ENCODE peak calls at places on chromosomes 3 and 15, in seven cellular contexts. M, R, J, P, E, F and D are unnamed samples.

GRCh38 chr3:10281951-10282350 is 10.8 kb downstream of the GHRL start:
- DNase-seq in J (no peak), R (no peak), P (no peak), E (no peak), M (no peak), F (no peak), D (no peak)

GRCh38 chr3:159586587-159587202 is 401.9 kb upstream of the IL12A start:
- DNase-seq in J (peak), R (no peak), M (peak), F (no peak), P (no peak), E (no peak), D (no peak)

GRCh38 chr3:130976706-130977105 is 49.9 kb downstream of the ASTE1 start:
- DNase-seq in R (no peak), P (no peak), M (no peak), J (no peak), F (no peak), E (no peak), D (no peak)

GRCh38 chr3:16174389-16174788 is at the start of gene GALNT15:
- DNase-seq in E (peak), P (peak), J (peak), M (no peak), R (peak), F (no peak), D (peak)

GRCh38 chr15:40108061-40108854 is 421 bp downstream of the BMF start:
- DNase-seq in E (no peak), F (no peak), R (peak), J (peak), P (peak), M (no peak), D (peak)

GRCh38 chr3:112640864-112641751 is at the start of gene CCDC80:
- DNase-seq in M (no peak), E (no peak), J (no peak), R (no peak), F (no peak), P (no peak), D (peak)

GRCh38 chr3:39088456-39088855 is 19.0 kb downstream of the GORASP1 start:
- DNase-seq in E (no peak), M (no peak), J (no peak), F (no peak), R (no peak), P (no peak), D (no peak)

GRCh38 chr3:138381413-138381901 is 33.1 kb downstream of the MRAS start:
- DNase-seq in M (no peak), R (no peak), P (no peak), E (no peak), F (no peak), J (no peak), D (peak)

GRCh38 chr3:137294139-137294538 is 336.4 kb downstream of the IL20RB start:
- DNase-seq in F (no peak), M (no peak), J (no peak), R (no peak), E (no peak), P (no peak), D (no peak)

GRCh38 chr15:78907577-78907976 is 34.9 kb downstream of the MORF4L1 start:
- DNase-seq in F (no peak), P (no peak), M (peak), E (no peak), J (peak), R (no peak), D (no peak)
- TF ChIP-seq POLR2AphosphoS5 in F (no peak), P (no peak), M (no peak), E (no peak), J (no peak), R (no peak), D (no peak)

DNA sequence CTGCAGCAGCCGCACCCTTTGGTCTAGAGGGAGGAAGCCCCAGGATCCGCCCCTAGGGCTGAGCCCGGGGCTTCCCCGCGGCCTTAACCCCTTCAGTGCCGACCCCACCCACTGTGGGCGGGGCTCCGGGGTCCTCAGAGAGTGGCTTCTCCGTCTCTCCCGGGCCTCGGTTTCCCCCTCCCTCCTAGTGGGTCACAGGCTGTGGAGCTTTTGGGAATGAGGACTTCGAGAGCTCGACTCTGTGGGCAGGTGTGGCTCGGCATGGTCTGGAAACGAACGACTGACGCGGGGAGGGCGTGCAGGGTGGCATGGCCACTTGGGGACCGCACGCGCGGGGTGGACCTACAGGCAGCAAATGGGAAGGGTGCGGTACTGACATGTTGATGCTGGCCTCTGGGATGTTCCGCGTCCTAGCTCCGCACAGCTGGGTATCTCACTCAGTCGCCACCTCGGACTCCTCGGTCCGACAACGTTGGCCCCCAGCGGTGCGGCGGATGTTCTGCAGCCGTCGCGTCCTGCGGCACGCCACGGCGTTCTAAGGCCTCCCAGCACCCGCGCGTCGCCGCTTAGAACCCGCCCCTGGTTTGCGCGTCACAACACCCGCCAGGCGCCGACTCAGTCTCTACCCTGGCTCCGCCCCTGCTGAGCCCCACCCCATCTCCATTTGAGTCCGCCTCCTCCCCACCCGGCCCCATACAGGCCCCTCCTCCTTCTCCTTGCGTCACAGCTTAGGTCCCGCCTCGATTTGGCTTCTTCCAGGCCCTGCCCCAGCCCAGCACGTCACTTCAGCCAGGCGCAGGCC is at the start of the genes HYAL3 and NAA80:
- DNase-seq in P (peak), R (peak), E (peak), F (peak), M (no peak), J (peak), D (peak)
- TF ChIP-seq EP300 in P (no peak), R (no peak), E (no peak), F (no peak), M (no peak), J (no peak), D (no peak)

GRCh38 chr3:104519068-104519467 is 847.6 kb upstream of the ALCAM start:
- DNase-seq in J (no peak), F (peak), M (no peak), E (no peak), R (no peak), P (no peak), D (no peak)

GRCh38 chr3:104523136-104523535 is 843.6 kb upstream of the ALCAM start:
- DNase-seq in F (no peak), R (no peak), J (no peak), E (no peak), P (no peak), M (no peak), D (no peak)

GRCh38 chr3:104519468-104519867 is 847.2 kb upstream of the ALCAM start:
- DNase-seq in M (no peak), R (no peak), P (no peak), J (no peak), F (no peak), E (no peak), D (no peak)

GRCh38 chr3:104521606-104522336 is 844.9 kb upstream of the ALCAM start:
- DNase-seq in J (no peak), F (peak), M (no peak), E (no peak), R (no peak), P (peak), D (no peak)

GRCh38 chr3:104519968-104520655 is 846.6 kb upstream of the ALCAM start:
- DNase-seq in F (peak), P (no peak), E (no peak), R (no peak), J (no peak), M (no peak), D (no peak)
- H3K4me3 ChIP-seq in F (peak), P (no peak), E (no peak), R (no peak), J (no peak), M (no peak), D (no peak)

GRCh38 chr15:74036271-74037170 is 42.0 kb downstream of the PML start:
- DNase-seq in P (peak), M (peak), E (peak), J (peak), F (no peak), R (peak), D (peak)

GRCh38 chr15:74032046-74032445 is 37.5 kb downstream of the PML start:
- DNase-seq in F (no peak), R (no peak), J (no peak), E (no peak), M (no peak), P (no peak), D (peak)

GRCh38 chr15:74035121-74035829 is 40.8 kb downstream of the PML start:
- DNase-seq in J (no peak), E (peak), F (no peak), P (no peak), R (no peak), M (no peak), D (no peak)

GRCh38 chr15:74034206-74034755 is 39.8 kb downstream of the PML start:
- DNase-seq in E (peak), P (no peak), J (no peak), R (no peak), M (no peak), F (no peak), D (no peak)

GRCh38 chr15:74032606-74033561 is 38.4 kb downstream of the PML start:
- DNase-seq in M (no peak), J (no peak), E (peak), F (no peak), R (peak), P (no peak), D (no peak)
- TF ChIP-seq POLR2AphosphoS5 in M (no peak), J (no peak), E (no peak), F (no peak), R (no peak), P (no peak), D (no peak)

DNA sequence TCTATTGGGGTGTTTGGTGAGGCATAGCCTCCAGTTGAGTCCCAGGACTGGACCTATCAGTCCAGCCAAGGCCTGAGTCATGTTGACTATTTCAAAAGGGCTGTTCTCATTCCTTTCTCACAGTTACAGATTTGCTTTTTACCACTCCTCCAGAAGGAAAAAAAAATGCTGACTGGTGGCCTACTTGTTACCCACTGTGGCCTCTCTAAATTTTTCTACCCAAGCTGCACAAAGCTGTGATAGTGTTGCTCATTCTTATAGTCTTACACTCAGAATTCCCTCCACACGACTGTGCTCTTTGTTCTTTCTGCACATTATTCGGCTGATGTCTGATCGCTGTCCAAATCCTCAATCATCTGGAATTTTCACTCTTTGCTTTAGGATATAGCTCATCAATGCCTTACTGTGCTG is 1142.2 kb downstream of the IGSF11 start:
- DNase-seq in R (no peak), M (no peak), P (no peak), F (no peak), J (no peak), E (no peak), D (no peak)
- TF ChIP-seq EP300 in R (no peak), M (no peak), P (no peak), F (no peak), J (no peak), E (no peak), D (no peak)

GRCh38 chr3:97793415-97794019 is 28.3 kb upstream of the CRYBG3 start:
- DNase-seq in J (peak), R (no peak), M (peak), P (no peak), E (no peak), F (peak), D (no peak)

DNA sequence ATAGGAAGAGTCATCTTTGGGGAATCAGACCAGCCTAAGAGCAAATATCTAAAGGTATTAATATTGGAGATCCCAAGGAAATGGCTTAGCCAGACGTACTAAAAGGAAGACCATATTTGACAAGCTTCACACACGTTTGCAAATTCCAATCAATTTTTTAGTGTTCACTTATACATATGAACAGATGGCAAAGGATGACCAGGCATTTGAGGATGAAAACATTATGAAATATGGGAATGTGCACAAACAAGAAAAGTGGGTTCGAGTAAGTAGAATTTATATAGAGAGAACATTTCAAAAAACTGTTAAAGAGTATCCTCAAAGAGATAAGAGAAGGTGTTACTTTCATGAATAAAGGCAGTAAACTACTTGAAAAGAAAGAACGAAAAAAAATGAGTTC is 25.9 kb upstream of the CRYBG3 start:
- DNase-seq in P (no peak), J (no peak), E (no peak), F (no peak), R (no peak), M (no peak), D (no peak)
- H3K4me3 ChIP-seq in P (no peak), J (no peak), E (no peak), F (no peak), R (no peak), M (no peak), D (no peak)